ENCODE peak calls at places on chromosomes 16 and 17, in four cellular contexts. One of them, this sample, is unnamed. For H3K4me1, the result is how much of the 10 kb centered on the place peaks cover.

GRCh38 chr17:78667741-78668640 is 90.8 kb upstream of the DNAH17 start:
- DNase-seq in mesenchymal stem cell: no peak
- DNase-seq in uterus: no peak
- DNase-seq in tibial nerve: no peak
- DNase-seq in this sample: no peak

GRCh38 chr16:65122974-65123845 is 1.3 kb upstream of the CDH11 start:
- DNase-seq in tibial nerve: peak
- DNase-seq in uterus: peak
- DNase-seq in mesenchymal stem cell: peak
- DNase-seq in this sample: peak

GRCh38 chr17:55290721-55291507 is 26.2 kb downstream of the HLF start:
- DNase-seq in uterus: no peak
- DNase-seq in mesenchymal stem cell: no peak
- DNase-seq in tibial nerve: no peak
- DNase-seq in this sample: no peak

GRCh38 chr16:73414636-73415035 is 366.7 kb upstream of the ZFHX3 start:
- DNase-seq in mesenchymal stem cell: no peak
- DNase-seq in uterus: no peak
- DNase-seq in tibial nerve: no peak
- DNase-seq in this sample: no peak

GRCh38 chr17:17519886-17520285 is 23.7 kb upstream of the RASD1 start:
- DNase-seq in mesenchymal stem cell: no peak
- DNase-seq in uterus: no peak
- DNase-seq in tibial nerve: no peak
- DNase-seq in this sample: no peak

GRCh38 chr17:61503961-61504360 is 51.7 kb downstream of the TBX4 start:
- DNase-seq in mesenchymal stem cell: no peak
- DNase-seq in tibial nerve: no peak
- DNase-seq in uterus: no peak
- DNase-seq in this sample: peak

GRCh38 chr17:38981640-38982039 is 14.4 kb upstream of the FBXO47 start:
- DNase-seq in tibial nerve: no peak
- DNase-seq in uterus: no peak
- DNase-seq in mesenchymal stem cell: peak
- DNase-seq in this sample: peak

GRCh38 chr17:47812146-47812920 is 9.3 kb downstream of the OSBPL7 start:
- DNase-seq in uterus: no peak
- DNase-seq in mesenchymal stem cell: no peak
- DNase-seq in tibial nerve: no peak
- DNase-seq in this sample: no peak

GRCh38 chr17:77527394-77527793 is 386.6 kb downstream of the SEC14L1 start:
- DNase-seq in tibial nerve: no peak
- DNase-seq in uterus: no peak
- DNase-seq in mesenchymal stem cell: no peak
- DNase-seq in this sample: no peak

GRCh38 chr17:40487371-40488020 is 13.9 kb downstream of the TNS4 start:
- DNase-seq in uterus: no peak
- DNase-seq in mesenchymal stem cell: no peak
- DNase-seq in tibial nerve: no peak
- DNase-seq in this sample: no peak

GRCh38 chr16:11586375-11586855 is 304 bp downstream of the LITAF start:
- DNase-seq in tibial nerve: no peak
- DNase-seq in mesenchymal stem cell: no peak
- DNase-seq in uterus: no peak
- DNase-seq in this sample: no peak

GRCh38 chr17:46727572-46728348 is 90.7 kb downstream of the WNT3 start:
- DNase-seq in tibial nerve: no peak
- DNase-seq in uterus: no peak
- DNase-seq in mesenchymal stem cell: peak
- DNase-seq in this sample: peak

GRCh38 chr17:3897731-3898130 is 4.9 kb upstream of the CAMKK1 start:
- DNase-seq in tibial nerve: no peak
- DNase-seq in uterus: no peak
- DNase-seq in mesenchymal stem cell: no peak
- DNase-seq in this sample: no peak

GRCh38 chr17:43018008-43018853 is 4.0 kb downstream of the VAT1 start:
- DNase-seq in tibial nerve: no peak
- DNase-seq in mesenchymal stem cell: peak
- DNase-seq in uterus: no peak
- DNase-seq in this sample: no peak
- H3K4me1 ChIP-seq in tibial nerve: under half
- H3K4me1 ChIP-seq in mesenchymal stem cell: under half
- H3K4me1 ChIP-seq in uterus: under half
- H3K4me1 ChIP-seq in this sample: under half

DNA sequence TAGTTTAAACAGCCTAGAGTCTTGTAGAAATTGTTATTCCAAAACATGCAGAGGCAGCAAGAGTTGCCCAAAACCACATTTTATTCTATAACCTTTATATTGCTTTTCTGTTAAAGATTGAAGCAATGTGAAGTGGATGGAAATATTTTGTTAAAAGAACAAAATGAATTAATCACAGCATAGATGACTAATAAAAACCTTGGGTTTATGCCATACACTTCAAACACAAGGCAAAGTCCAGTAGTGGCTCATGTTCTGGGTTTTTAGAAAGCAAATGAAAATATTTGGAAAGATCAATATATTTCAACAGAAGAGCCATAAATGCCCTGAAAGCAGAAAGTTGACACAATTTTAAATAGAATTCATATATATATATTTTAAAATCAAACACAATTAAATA is 36.7 kb upstream of the ULK2 start:
- DNase-seq in mesenchymal stem cell: peak
- DNase-seq in uterus: no peak
- DNase-seq in tibial nerve: no peak
- DNase-seq in this sample: no peak
- H3K4me3 ChIP-seq in mesenchymal stem cell: no peak
- H3K4me3 ChIP-seq in uterus: no peak
- H3K4me3 ChIP-seq in tibial nerve: no peak
- H3K4me3 ChIP-seq in this sample: no peak

GRCh38 chr17:9236286-9237052 is 215.2 kb downstream of the NTN1 start:
- DNase-seq in uterus: no peak
- DNase-seq in tibial nerve: no peak
- DNase-seq in mesenchymal stem cell: no peak
- DNase-seq in this sample: no peak

GRCh38 chr17:9239260-9239820 is 218.0 kb downstream of the NTN1 start:
- DNase-seq in mesenchymal stem cell: no peak
- DNase-seq in uterus: no peak
- DNase-seq in tibial nerve: no peak
- DNase-seq in this sample: no peak

GRCh38 chr17:9237053-9237410 is 215.7 kb downstream of the NTN1 start:
- DNase-seq in tibial nerve: no peak
- DNase-seq in mesenchymal stem cell: no peak
- DNase-seq in uterus: no peak
- DNase-seq in this sample: no peak

GRCh38 chr17:9238340-9239259 is 217.3 kb downstream of the NTN1 start:
- DNase-seq in uterus: no peak
- DNase-seq in mesenchymal stem cell: no peak
- DNase-seq in tibial nerve: no peak
- DNase-seq in this sample: no peak

GRCh38 chr17:9237661-9238301 is 216.5 kb downstream of the NTN1 start:
- DNase-seq in uterus: no peak
- DNase-seq in tibial nerve: no peak
- DNase-seq in mesenchymal stem cell: no peak
- DNase-seq in this sample: no peak
- H3K4me1 ChIP-seq in uterus: under half
- H3K4me1 ChIP-seq in tibial nerve: under half
- H3K4me1 ChIP-seq in mesenchymal stem cell: under half
- H3K4me1 ChIP-seq in this sample: under half

DNA sequence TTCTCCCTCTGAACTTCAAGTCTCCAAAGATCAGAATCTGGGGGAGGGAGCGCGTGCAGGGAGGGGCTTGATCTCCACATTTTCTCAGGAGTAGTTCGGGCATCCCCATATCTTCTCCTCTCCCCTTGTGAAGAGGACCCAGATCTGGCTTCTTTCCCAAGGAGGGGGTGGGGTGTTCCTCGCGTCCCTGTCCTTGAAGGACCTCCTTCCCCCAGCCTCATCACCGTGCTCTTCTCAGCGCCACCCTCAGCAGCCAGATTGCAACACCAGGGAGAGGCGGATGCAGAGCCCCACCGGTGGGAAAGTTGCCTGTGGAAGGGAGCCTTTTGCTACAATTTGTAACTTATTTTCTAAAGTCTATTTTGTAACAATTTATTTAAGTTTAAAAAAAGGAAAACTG is 5.7 kb downstream of the PRSS53 start:
- DNase-seq in mesenchymal stem cell: no peak
- DNase-seq in tibial nerve: no peak
- DNase-seq in uterus: no peak
- DNase-seq in this sample: no peak
- H3K4me3 ChIP-seq in mesenchymal stem cell: no peak
- H3K4me3 ChIP-seq in tibial nerve: no peak
- H3K4me3 ChIP-seq in uterus: no peak
- H3K4me3 ChIP-seq in this sample: no peak

DNA sequence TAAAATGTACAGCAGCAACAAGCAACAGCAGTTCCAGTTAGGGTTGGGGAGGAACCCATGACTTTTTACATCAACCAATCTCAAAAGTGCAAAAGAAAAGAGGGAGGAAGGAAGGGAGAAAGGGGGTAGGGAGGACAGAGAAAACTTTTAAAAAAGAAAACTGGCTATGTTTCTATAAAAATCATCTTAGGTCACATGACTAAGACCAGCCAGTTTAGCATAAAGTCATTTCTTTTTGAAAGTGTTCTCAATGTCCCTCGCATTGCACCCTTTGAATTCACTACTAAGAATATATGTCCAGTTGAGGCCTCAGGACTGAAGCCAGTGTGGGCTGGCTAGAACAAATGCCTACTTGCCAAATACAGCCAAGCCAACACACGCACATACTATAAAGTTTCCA is 28.9 kb downstream of the DCUN1D3 start:
- DNase-seq in mesenchymal stem cell: no peak
- DNase-seq in tibial nerve: no peak
- DNase-seq in uterus: no peak
- DNase-seq in this sample: no peak
- H3K4me1 ChIP-seq in mesenchymal stem cell: under half
- H3K4me1 ChIP-seq in tibial nerve: half or more
- H3K4me1 ChIP-seq in uterus: under half
- H3K4me1 ChIP-seq in this sample: under half

GRCh38 chr17:74987418-74987908 is at the start of gene CDR2L:
- DNase-seq in mesenchymal stem cell: peak
- DNase-seq in tibial nerve: peak
- DNase-seq in uterus: peak
- DNase-seq in this sample: peak
- H3K4me3 ChIP-seq in mesenchymal stem cell: peak
- H3K4me3 ChIP-seq in tibial nerve: peak
- H3K4me3 ChIP-seq in uterus: peak
- H3K4me3 ChIP-seq in this sample: peak

DNA sequence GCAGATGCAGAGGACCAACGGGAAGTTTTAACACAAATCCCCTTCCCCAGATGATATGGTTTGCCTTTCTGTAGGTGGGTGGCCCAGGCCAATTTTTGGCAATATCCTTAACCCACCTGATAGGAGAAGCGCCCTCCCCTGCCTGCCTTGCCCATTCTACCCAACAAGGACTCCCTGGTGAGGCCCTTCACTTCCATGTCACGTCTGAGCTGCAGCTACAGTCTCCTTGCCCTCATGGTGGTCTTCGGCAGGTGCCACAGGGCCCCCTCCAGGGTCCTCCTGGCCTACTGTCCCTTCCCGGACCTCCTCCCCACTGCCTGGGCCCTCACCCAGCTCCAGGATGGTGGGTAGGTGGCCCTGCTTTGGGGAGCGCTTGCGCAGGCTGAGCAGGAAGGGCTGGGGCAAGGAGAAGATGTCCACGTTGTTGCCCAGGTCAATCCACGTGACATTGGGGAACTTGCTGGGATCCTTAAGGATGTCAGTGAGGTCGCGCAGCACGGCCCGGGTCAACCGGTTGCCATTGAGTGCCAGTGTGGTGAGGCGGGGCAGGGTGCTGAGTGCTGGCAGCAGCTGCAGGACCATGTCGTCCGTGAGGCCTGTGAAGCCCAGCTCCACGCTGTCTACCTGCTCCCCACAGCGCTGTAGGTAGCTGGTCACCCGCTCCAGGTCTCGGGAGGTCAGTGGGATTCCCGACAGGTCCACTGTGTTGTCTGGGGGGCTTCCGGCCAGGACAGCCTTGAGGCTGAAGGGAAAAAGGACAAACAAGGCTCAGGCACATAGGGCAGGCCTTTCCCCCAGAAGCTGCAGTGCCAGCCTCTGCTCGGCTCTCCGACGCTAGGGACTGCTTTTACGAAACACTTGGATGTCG is 28.3 kb downstream of the TRPV2 start:
- DNase-seq in mesenchymal stem cell: no peak
- DNase-seq in tibial nerve: no peak
- DNase-seq in uterus: no peak
- DNase-seq in this sample: no peak
- H3K4me1 ChIP-seq in mesenchymal stem cell: under half
- H3K4me1 ChIP-seq in tibial nerve: under half
- H3K4me1 ChIP-seq in uterus: under half
- H3K4me1 ChIP-seq in this sample: under half

This sample was measured in SJSA1.